ENCODE peak calls at places on chromosome 14, in nine cellular contexts. One of them, this sample, is unnamed.

GRCh38 chr14:65002586-65003210 is 16.0 kb downstream of the FNTB start:
- DNase-seq in tibial nerve: no peak
- DNase-seq in PC-3: peak; percentile 33
- DNase-seq in psoas muscle: no peak
- DNase-seq in cardiac muscle cell: peak; percentile 60
- DNase-seq in AG10803: peak; percentile 78
- DNase-seq in fibroblast of pulmonary artery: peak; percentile 49
- DNase-seq in CD4-positive, alpha-beta T cell: no peak
- DNase-seq in fibroblast of the aortic adventitia: peak; percentile 62
- DNase-seq in this sample: no peak

GRCh38 chr14:101496779-101497420 is 64.4 kb upstream of the DIO3 start:
- DNase-seq in psoas muscle: no peak
- DNase-seq in tibial nerve: no peak
- DNase-seq in fibroblast of the aortic adventitia: no peak
- DNase-seq in PC-3: no peak
- DNase-seq in fibroblast of pulmonary artery: no peak
- DNase-seq in CD4-positive, alpha-beta T cell: no peak
- DNase-seq in AG10803: no peak
- DNase-seq in cardiac muscle cell: no peak
- DNase-seq in this sample: no peak

GRCh38 chr14:25009891-25010290 is 40.1 kb downstream of the STXBP6 start:
- DNase-seq in tibial nerve: no peak
- DNase-seq in PC-3: no peak
- DNase-seq in fibroblast of the aortic adventitia: peak; percentile 81
- DNase-seq in CD4-positive, alpha-beta T cell: no peak
- DNase-seq in psoas muscle: no peak
- DNase-seq in cardiac muscle cell: peak; percentile 59
- DNase-seq in AG10803: peak; percentile 63
- DNase-seq in fibroblast of pulmonary artery: peak; percentile 55
- DNase-seq in this sample: no peak

GRCh38 chr14:32077081-32078029 is at the start of gene ARHGAP5:
- DNase-seq in psoas muscle: no peak
- DNase-seq in cardiac muscle cell: peak; percentile 52
- DNase-seq in tibial nerve: no peak
- DNase-seq in AG10803: no peak
- DNase-seq in fibroblast of pulmonary artery: peak; percentile 40
- DNase-seq in CD4-positive, alpha-beta T cell: peak; percentile 60
- DNase-seq in PC-3: no peak
- DNase-seq in fibroblast of the aortic adventitia: peak; percentile 15
- DNase-seq in this sample: peak; percentile 76

GRCh38 chr14:105087963-105088811 is 23.0 kb upstream of the GPR132 start:
- DNase-seq in cardiac muscle cell: peak; percentile 86
- DNase-seq in tibial nerve: no peak
- DNase-seq in AG10803: peak; percentile 67
- DNase-seq in PC-3: peak; percentile 72
- DNase-seq in fibroblast of the aortic adventitia: peak; percentile 69
- DNase-seq in fibroblast of pulmonary artery: peak; percentile 61
- DNase-seq in CD4-positive, alpha-beta T cell: no peak
- DNase-seq in psoas muscle: peak; percentile 70
- DNase-seq in this sample: no peak

GRCh38 chr14:41609704-41610183 is 3.1 kb downstream of the LRFN5 start:
- DNase-seq in fibroblast of the aortic adventitia: peak; percentile 60
- DNase-seq in fibroblast of pulmonary artery: peak; percentile 79
- DNase-seq in cardiac muscle cell: peak; percentile 70
- DNase-seq in PC-3: peak; percentile 56
- DNase-seq in psoas muscle: peak; percentile 45
- DNase-seq in CD4-positive, alpha-beta T cell: no peak
- DNase-seq in tibial nerve: peak; percentile 43
- DNase-seq in AG10803: peak; percentile 8
- DNase-seq in this sample: peak; percentile 37

GRCh38 chr14:58166005-58166983 is 14.3 kb upstream of the ARMH4 start:
- DNase-seq in fibroblast of pulmonary artery: peak; percentile 87
- DNase-seq in AG10803: peak; percentile 79
- DNase-seq in tibial nerve: peak; percentile 94
- DNase-seq in fibroblast of the aortic adventitia: peak; percentile 84
- DNase-seq in PC-3: peak; percentile 99
- DNase-seq in psoas muscle: peak; percentile 78
- DNase-seq in cardiac muscle cell: peak; percentile 89
- DNase-seq in CD4-positive, alpha-beta T cell: peak; percentile 66
- DNase-seq in this sample: peak; percentile 72

GRCh38 chr14:68937790-68938514 is 41.1 kb downstream of the ACTN1 start:
- DNase-seq in AG10803: peak; percentile 32
- DNase-seq in cardiac muscle cell: no peak
- DNase-seq in fibroblast of pulmonary artery: no peak
- DNase-seq in tibial nerve: no peak
- DNase-seq in psoas muscle: no peak
- DNase-seq in CD4-positive, alpha-beta T cell: no peak
- DNase-seq in fibroblast of the aortic adventitia: no peak
- DNase-seq in PC-3: no peak
- DNase-seq in this sample: no peak

GRCh38 chr14:30256627-30257026 is 302.3 kb upstream of the G2E3 start:
- DNase-seq in cardiac muscle cell: no peak
- DNase-seq in fibroblast of pulmonary artery: no peak
- DNase-seq in psoas muscle: no peak
- DNase-seq in CD4-positive, alpha-beta T cell: no peak
- DNase-seq in AG10803: no peak
- DNase-seq in fibroblast of the aortic adventitia: no peak
- DNase-seq in PC-3: no peak
- DNase-seq in tibial nerve: no peak
- DNase-seq in this sample: no peak

GRCh38 chr14:67728258-67728657 is 26.6 kb downstream of the RDH12 start:
- DNase-seq in PC-3: no peak
- DNase-seq in fibroblast of the aortic adventitia: no peak
- DNase-seq in cardiac muscle cell: no peak
- DNase-seq in psoas muscle: no peak
- DNase-seq in AG10803: no peak
- DNase-seq in fibroblast of pulmonary artery: no peak
- DNase-seq in tibial nerve: no peak
- DNase-seq in CD4-positive, alpha-beta T cell: no peak
- DNase-seq in this sample: no peak

GRCh38 chr14:53792909-53793308 is 163.7 kb downstream of the BMP4 start:
- DNase-seq in psoas muscle: no peak
- DNase-seq in AG10803: no peak
- DNase-seq in fibroblast of the aortic adventitia: no peak
- DNase-seq in fibroblast of pulmonary artery: no peak
- DNase-seq in PC-3: peak; percentile 14
- DNase-seq in tibial nerve: no peak
- DNase-seq in cardiac muscle cell: no peak
- DNase-seq in CD4-positive, alpha-beta T cell: no peak
- DNase-seq in this sample: no peak
- TF ChIP-seq CTCF in psoas muscle: no peak
- TF ChIP-seq CTCF in AG10803: peak; percentile 11
- TF ChIP-seq CTCF in fibroblast of the aortic adventitia: peak; percentile 6
- TF ChIP-seq CTCF in fibroblast of pulmonary artery: peak; percentile 9
- TF ChIP-seq CTCF in PC-3: peak; percentile 54
- TF ChIP-seq CTCF in tibial nerve: no peak
- TF ChIP-seq CTCF in cardiac muscle cell: no peak
- TF ChIP-seq CTCF in CD4-positive, alpha-beta T cell: no peak
- TF ChIP-seq CTCF in this sample: no peak

GRCh38 chr14:56488306-56488705 is 91.3 kb upstream of the TMEM260 start:
- DNase-seq in CD4-positive, alpha-beta T cell: no peak
- DNase-seq in tibial nerve: no peak
- DNase-seq in PC-3: no peak
- DNase-seq in AG10803: no peak
- DNase-seq in cardiac muscle cell: no peak
- DNase-seq in psoas muscle: no peak
- DNase-seq in fibroblast of the aortic adventitia: no peak
- DNase-seq in fibroblast of pulmonary artery: no peak
- DNase-seq in this sample: no peak

GRCh38 chr14:56487761-56488160 is 91.8 kb upstream of the TMEM260 start:
- DNase-seq in PC-3: peak; percentile 60
- DNase-seq in tibial nerve: no peak
- DNase-seq in psoas muscle: no peak
- DNase-seq in cardiac muscle cell: peak; percentile 40
- DNase-seq in fibroblast of the aortic adventitia: peak; percentile 9
- DNase-seq in AG10803: peak; percentile 24
- DNase-seq in CD4-positive, alpha-beta T cell: no peak
- DNase-seq in fibroblast of pulmonary artery: peak; percentile 18
- DNase-seq in this sample: no peak

GRCh38 chr14:56491299-56492285 is 88.0 kb upstream of the TMEM260 start:
- DNase-seq in AG10803: peak; percentile 34
- DNase-seq in cardiac muscle cell: peak; percentile 66
- DNase-seq in PC-3: peak; percentile 87
- DNase-seq in fibroblast of pulmonary artery: peak; percentile 71
- DNase-seq in CD4-positive, alpha-beta T cell: no peak
- DNase-seq in psoas muscle: no peak
- DNase-seq in fibroblast of the aortic adventitia: peak; percentile 57
- DNase-seq in tibial nerve: peak; percentile 48
- DNase-seq in this sample: peak; percentile 50

GRCh38 chr14:56487090-56487667 is 92.4 kb upstream of the TMEM260 start:
- DNase-seq in AG10803: peak; percentile 22
- DNase-seq in psoas muscle: no peak
- DNase-seq in fibroblast of the aortic adventitia: peak; percentile 55
- DNase-seq in PC-3: peak; percentile 68
- DNase-seq in CD4-positive, alpha-beta T cell: no peak
- DNase-seq in tibial nerve: no peak
- DNase-seq in fibroblast of pulmonary artery: peak; percentile 63
- DNase-seq in cardiac muscle cell: peak; percentile 57
- DNase-seq in this sample: no peak

GRCh38 chr14:56490379-56490778 is 89.2 kb upstream of the TMEM260 start:
- DNase-seq in fibroblast of pulmonary artery: peak; percentile 57
- DNase-seq in CD4-positive, alpha-beta T cell: no peak
- DNase-seq in fibroblast of the aortic adventitia: peak; percentile 55
- DNase-seq in AG10803: peak; percentile 39
- DNase-seq in cardiac muscle cell: peak; percentile 57
- DNase-seq in psoas muscle: no peak
- DNase-seq in tibial nerve: no peak
- DNase-seq in PC-3: peak; percentile 83
- DNase-seq in this sample: no peak
- TF ChIP-seq CTCF in fibroblast of pulmonary artery: peak; percentile 53
- TF ChIP-seq CTCF in CD4-positive, alpha-beta T cell: peak; percentile 77
- TF ChIP-seq CTCF in fibroblast of the aortic adventitia: peak; percentile 58
- TF ChIP-seq CTCF in AG10803: peak; percentile 66
- TF ChIP-seq CTCF in cardiac muscle cell: peak; percentile 51
- TF ChIP-seq CTCF in psoas muscle: peak; percentile 64
- TF ChIP-seq CTCF in tibial nerve: peak; percentile 47
- TF ChIP-seq CTCF in PC-3: peak; percentile 88
- TF ChIP-seq CTCF in this sample: peak; percentile 69

GRCh38 chr14:76056128-76056527 is 70.6 kb downstream of the IFT43 start:
- DNase-seq in fibroblast of the aortic adventitia: no peak
- DNase-seq in fibroblast of pulmonary artery: peak; percentile 11
- DNase-seq in tibial nerve: no peak
- DNase-seq in psoas muscle: no peak
- DNase-seq in CD4-positive, alpha-beta T cell: no peak
- DNase-seq in PC-3: peak; percentile 39
- DNase-seq in cardiac muscle cell: peak; percentile 19
- DNase-seq in AG10803: no peak
- DNase-seq in this sample: no peak
- TF ChIP-seq CTCF in fibroblast of the aortic adventitia: peak; percentile 43
- TF ChIP-seq CTCF in fibroblast of pulmonary artery: peak; percentile 54
- TF ChIP-seq CTCF in tibial nerve: no peak
- TF ChIP-seq CTCF in psoas muscle: peak; percentile 24
- TF ChIP-seq CTCF in CD4-positive, alpha-beta T cell: no peak
- TF ChIP-seq CTCF in PC-3: peak; percentile 73
- TF ChIP-seq CTCF in cardiac muscle cell: peak; percentile 59
- TF ChIP-seq CTCF in AG10803: peak; percentile 44
- TF ChIP-seq CTCF in this sample: peak; percentile 26

GRCh38 chr14:103085106-103086091 is 1.4 kb downstream of the LBHD2 start:
- DNase-seq in CD4-positive, alpha-beta T cell: no peak
- DNase-seq in cardiac muscle cell: no peak
- DNase-seq in fibroblast of the aortic adventitia: no peak
- DNase-seq in PC-3: no peak
- DNase-seq in psoas muscle: no peak
- DNase-seq in tibial nerve: no peak
- DNase-seq in AG10803: no peak
- DNase-seq in fibroblast of pulmonary artery: no peak
- DNase-seq in this sample: no peak
- TF ChIP-seq CTCF in CD4-positive, alpha-beta T cell: no peak
- TF ChIP-seq CTCF in cardiac muscle cell: peak; percentile 36
- TF ChIP-seq CTCF in fibroblast of the aortic adventitia: peak; percentile 26
- TF ChIP-seq CTCF in PC-3: peak; percentile 47
- TF ChIP-seq CTCF in psoas muscle: no peak
- TF ChIP-seq CTCF in tibial nerve: no peak
- TF ChIP-seq CTCF in AG10803: peak; percentile 15
- TF ChIP-seq CTCF in fibroblast of pulmonary artery: peak; percentile 13
- TF ChIP-seq CTCF in this sample: peak; percentile 30

GRCh38 chr14:103511022-103511693 is 11.5 kb downstream of the CKB start:
- DNase-seq in tibial nerve: no peak
- DNase-seq in fibroblast of the aortic adventitia: no peak
- DNase-seq in CD4-positive, alpha-beta T cell: no peak
- DNase-seq in cardiac muscle cell: no peak
- DNase-seq in PC-3: no peak
- DNase-seq in AG10803: no peak
- DNase-seq in fibroblast of pulmonary artery: no peak
- DNase-seq in psoas muscle: no peak
- DNase-seq in this sample: no peak

GRCh38 chr14:103509864-103510263 is 12.8 kb downstream of the CKB start:
- DNase-seq in CD4-positive, alpha-beta T cell: no peak
- DNase-seq in psoas muscle: no peak
- DNase-seq in cardiac muscle cell: no peak
- DNase-seq in PC-3: no peak
- DNase-seq in fibroblast of pulmonary artery: no peak
- DNase-seq in tibial nerve: no peak
- DNase-seq in AG10803: no peak
- DNase-seq in fibroblast of the aortic adventitia: no peak
- DNase-seq in this sample: no peak

GRCh38 chr14:103510311-103511021 is 12.2 kb downstream of the CKB start:
- DNase-seq in AG10803: no peak
- DNase-seq in fibroblast of the aortic adventitia: no peak
- DNase-seq in tibial nerve: no peak
- DNase-seq in psoas muscle: no peak
- DNase-seq in PC-3: no peak
- DNase-seq in cardiac muscle cell: no peak
- DNase-seq in fibroblast of pulmonary artery: no peak
- DNase-seq in CD4-positive, alpha-beta T cell: no peak
- DNase-seq in this sample: no peak

GRCh38 chr14:103514596-103515421 is 7.8 kb downstream of the CKB start:
- DNase-seq in fibroblast of the aortic adventitia: no peak
- DNase-seq in PC-3: no peak
- DNase-seq in AG10803: no peak
- DNase-seq in tibial nerve: no peak
- DNase-seq in psoas muscle: no peak
- DNase-seq in fibroblast of pulmonary artery: no peak
- DNase-seq in CD4-positive, alpha-beta T cell: no peak
- DNase-seq in cardiac muscle cell: no peak
- DNase-seq in this sample: no peak

GRCh38 chr14:103512701-103513611 is 9.7 kb downstream of the CKB start:
- DNase-seq in AG10803: peak; percentile 91
- DNase-seq in fibroblast of the aortic adventitia: peak; percentile 76
- DNase-seq in PC-3: peak; percentile 28
- DNase-seq in cardiac muscle cell: no peak
- DNase-seq in fibroblast of pulmonary artery: peak; percentile 47
- DNase-seq in CD4-positive, alpha-beta T cell: no peak
- DNase-seq in psoas muscle: peak; percentile 64
- DNase-seq in tibial nerve: no peak
- DNase-seq in this sample: no peak
- TF ChIP-seq CTCF in AG10803: peak; percentile 24
- TF ChIP-seq CTCF in fibroblast of the aortic adventitia: no peak
- TF ChIP-seq CTCF in PC-3: no peak
- TF ChIP-seq CTCF in cardiac muscle cell: no peak
- TF ChIP-seq CTCF in fibroblast of pulmonary artery: no peak
- TF ChIP-seq CTCF in CD4-positive, alpha-beta T cell: no peak
- TF ChIP-seq CTCF in psoas muscle: no peak
- TF ChIP-seq CTCF in tibial nerve: no peak
- TF ChIP-seq CTCF in this sample: no peak

DNA sequence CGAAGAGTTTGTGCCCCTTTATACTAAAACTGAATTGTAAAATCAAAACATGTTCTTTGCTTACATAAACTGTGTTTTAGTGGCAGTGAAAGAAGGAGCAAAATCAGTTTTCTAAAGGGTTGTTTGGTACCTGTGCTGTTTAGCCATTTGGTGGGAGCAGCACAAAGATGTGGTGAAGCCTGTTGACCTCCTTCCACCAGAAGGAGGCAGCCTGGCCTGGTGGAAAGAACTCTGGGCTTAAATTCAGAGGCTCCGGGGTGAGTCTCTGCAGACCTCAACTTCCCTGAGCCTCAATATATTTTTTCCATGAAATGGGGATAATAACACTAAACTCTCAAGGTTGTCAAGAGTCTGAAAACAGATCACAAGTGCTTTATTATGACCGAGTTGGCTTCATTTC is 502.5 kb downstream of the VRK1 start:
- DNase-seq in psoas muscle: no peak
- DNase-seq in tibial nerve: no peak
- DNase-seq in cardiac muscle cell: no peak
- DNase-seq in fibroblast of the aortic adventitia: no peak
- DNase-seq in fibroblast of pulmonary artery: no peak
- DNase-seq in CD4-positive, alpha-beta T cell: no peak
- DNase-seq in AG10803: no peak
- DNase-seq in PC-3: no peak
- DNase-seq in this sample: no peak
- TF ChIP-seq CTCF in psoas muscle: no peak
- TF ChIP-seq CTCF in tibial nerve: no peak
- TF ChIP-seq CTCF in cardiac muscle cell: no peak
- TF ChIP-seq CTCF in fibroblast of the aortic adventitia: no peak
- TF ChIP-seq CTCF in fibroblast of pulmonary artery: no peak
- TF ChIP-seq CTCF in CD4-positive, alpha-beta T cell: peak; percentile 63
- TF ChIP-seq CTCF in AG10803: no peak
- TF ChIP-seq CTCF in PC-3: peak; percentile 47
- TF ChIP-seq CTCF in this sample: peak; percentile 43